ENCODE peak calls at places on chromosome 19, in eight cellular contexts. R, D, V, C, E, F, T and W are unnamed samples.

GRCh38 chr19:19582471-19582870 is 36.0 kb downstream of the PBX4 start:
- DNase-seq in C (no peak), V (no peak), T (no peak), F (no peak), D (no peak), R (no peak), E (no peak), W (no peak)

GRCh38 chr19:10086032-10086903 is at the start of gene SHFL:
- DNase-seq in C (peak; percentile 54), R (peak; percentile 94), E (no peak), F (peak; percentile 92), T (peak; percentile 44), D (peak; percentile 71), V (peak; percentile 89), W (peak; percentile 70)

GRCh38 chr19:39212377-39212742 is 8.3 kb upstream of the SYCN start:
- DNase-seq in T (no peak), R (peak; percentile 51), D (peak; percentile 18), V (peak; percentile 60), C (peak; percentile 21), E (no peak), F (no peak), W (no peak)

GRCh38 chr19:43555185-43555770 is 20.0 kb downstream of the XRCC1 start:
- DNase-seq in E (peak; percentile 17), T (peak; percentile 87), R (peak; percentile 75), F (peak; percentile 69), V (peak; percentile 64), C (peak; percentile 79), D (peak; percentile 80), W (peak; percentile 72)

GRCh38 chr19:18612051-18612771 is 459 bp upstream of the TMEM59L start:
- DNase-seq in R (no peak), C (no peak), V (no peak), F (no peak), D (no peak), E (no peak), T (no peak), W (no peak)

GRCh38 chr19:50873056-50873455 is at the start of gene KLK2:
- DNase-seq in V (no peak), T (no peak), C (no peak), D (no peak), E (no peak), F (no peak), R (no peak), W (no peak)

GRCh38 chr19:53868091-53868891 is 608 bp downstream of the MYADM start:
- DNase-seq in T (peak; percentile 91), D (peak; percentile 81), C (peak; percentile 69), V (peak; percentile 83), R (peak; percentile 50), E (no peak), F (peak; percentile 90), W (peak; percentile 65)

GRCh38 chr19:15640294-15640903 is at the start of gene CYP4F3:
- DNase-seq in V (peak; percentile 80), E (no peak), C (no peak), T (peak; percentile 72), R (peak; percentile 86), D (peak; percentile 6), F (peak; percentile 88), W (no peak)

GRCh38 chr19:38850976-38851621 is 1.3 kb upstream of the HNRNPL start:
- DNase-seq in V (peak; percentile 61), F (peak; percentile 88), C (no peak), D (no peak), R (no peak), T (no peak), E (no peak), W (peak; percentile 34)

GRCh38 chr19:47663435-47663910 is 49.7 kb upstream of the EHD2 start:
- DNase-seq in V (no peak), R (no peak), D (peak; percentile 89), F (no peak), E (peak; percentile 94), T (no peak), C (peak; percentile 90), W (peak; percentile 97)

DNA sequence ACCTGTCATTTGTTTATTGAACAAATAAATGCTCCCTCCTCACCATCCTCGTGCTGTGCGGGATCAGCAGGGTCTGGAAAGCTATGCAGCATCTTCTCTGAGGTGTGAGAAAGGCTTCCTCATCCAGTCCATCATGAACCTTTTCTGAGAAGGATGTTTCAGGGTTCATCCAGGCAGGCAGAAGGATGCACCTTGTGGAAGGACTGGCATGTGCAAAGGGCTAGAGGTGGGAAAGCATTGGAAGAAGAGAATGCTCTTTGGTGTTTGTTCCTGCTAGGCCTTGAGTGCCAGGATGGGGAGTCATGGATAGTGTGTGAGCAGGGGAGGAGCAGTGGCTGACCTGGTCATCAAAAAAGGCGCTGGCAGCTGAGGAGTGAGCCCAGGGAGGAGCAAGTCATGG is 6.6 kb downstream of the PALM start:
- DNase-seq in D (no peak), T (no peak), E (no peak), C (no peak), V (no peak), F (no peak), R (no peak), W (no peak)
- TF ChIP-seq CTCF in D (no peak), T (no peak), E (no peak), C (no peak), V (no peak), F (no peak), R (no peak), W (no peak)

GRCh38 chr19:45515807-45516401 is 8.6 kb downstream of the VASP start:
- DNase-seq in F (peak; percentile 56), V (peak; percentile 56), E (no peak), C (no peak), R (peak; percentile 15), T (no peak), D (no peak), W (no peak)
- H3K4me3 ChIP-seq in F (no peak overlapping the region), V (peak overlapping the region; percentile 27), E (no peak overlapping the region), C (no peak overlapping the region), R (no peak overlapping the region), T (no peak overlapping the region), D (no peak overlapping the region), W (no peak overlapping the region)

DNA sequence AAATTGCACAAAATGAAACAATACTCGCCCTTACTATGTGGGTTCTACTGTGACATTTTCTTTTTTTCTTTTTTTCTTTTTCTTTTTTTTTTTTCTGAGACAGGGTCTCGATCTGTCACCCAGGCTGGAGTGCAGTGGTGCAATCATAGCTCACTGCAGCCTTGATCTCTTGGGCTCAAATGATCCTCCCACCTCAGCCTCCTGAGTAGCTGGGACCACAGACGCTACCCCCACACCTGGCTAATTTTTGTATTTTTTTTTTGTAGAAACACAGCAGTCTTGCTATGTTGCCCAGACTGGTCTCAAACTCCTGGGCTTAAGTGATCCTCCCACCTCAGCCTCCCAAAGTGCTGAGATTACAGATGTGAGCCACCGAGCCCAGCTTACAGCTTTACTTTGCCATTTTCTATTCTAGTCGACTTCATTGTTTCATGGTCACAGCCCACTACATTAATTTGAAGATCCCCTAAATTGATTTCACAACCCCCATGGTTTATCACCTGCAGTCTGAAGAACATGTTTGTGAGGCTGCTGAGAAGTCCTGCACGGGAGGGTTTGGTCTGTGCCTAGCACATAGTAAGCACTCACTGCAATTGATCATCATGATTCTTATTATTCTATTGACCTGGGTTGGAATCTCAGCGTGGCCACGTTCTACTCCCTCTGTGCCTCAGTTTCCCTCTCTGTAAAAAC is 3.8 kb downstream of the BCL3 start:
- DNase-seq in T (no peak), D (no peak), C (no peak), F (no peak), V (no peak), E (no peak), R (no peak), W (no peak)
- TF ChIP-seq CTCF in T (no peak), D (no peak), C (no peak), F (no peak), V (no peak), E (no peak), R (no peak), W (no peak)

GRCh38 chr19:45779231-45780145 is 2.8 kb downstream of the DMPK start:
- DNase-seq in D (peak; percentile 45), F (peak; percentile 95), R (peak; percentile 94), V (peak; percentile 90), C (peak; percentile 43), T (peak; percentile 94), E (no peak), W (peak; percentile 55)
- H3K4me3 ChIP-seq in D (peak overlapping the region; percentile 12), F (peak overlapping the region; percentile 46), R (peak overlapping the region; percentile 44), V (peak overlapping the region; percentile 34), C (no peak overlapping the region), T (peak overlapping the region; percentile 35), E (peak overlapping the region; percentile 23), W (peak overlapping the region; percentile 71)

GRCh38 chr19:48713864-48714755 is 5.4 kb downstream of the MAMSTR start:
- DNase-seq in T (peak; percentile 100), F (peak; percentile 100), R (peak; percentile 98), D (peak; percentile 100), V (peak; percentile 99), C (peak; percentile 100), E (peak; percentile 93), W (peak; percentile 100)

GRCh38 chr19:48714759-48715261 is 4.7 kb downstream of the MAMSTR start:
- DNase-seq in V (no peak), E (no peak), C (no peak), D (no peak), R (no peak), F (no peak), T (no peak), W (no peak)

GRCh38 chr19:48711106-48711662 is 8.3 kb downstream of the MAMSTR start:
- DNase-seq in V (no peak), T (no peak), R (no peak), E (no peak), C (no peak), F (no peak), D (no peak), W (no peak)

GRCh38 chr19:48715276-48715675 is 4.2 kb downstream of the MAMSTR start:
- DNase-seq in F (peak; percentile 84), T (no peak), V (peak; percentile 49), R (no peak), E (no peak), D (no peak), C (no peak), W (no peak)

GRCh38 chr19:48713041-48713863 is 6.3 kb downstream of the MAMSTR start:
- DNase-seq in D (no peak), R (peak; percentile 71), V (no peak), T (peak; percentile 94), C (no peak), E (no peak), F (peak; percentile 74), W (no peak)
- TF ChIP-seq CTCF in D (peak; percentile 38), R (peak; percentile 33), V (no peak), T (no peak), C (peak; percentile 31), E (peak; percentile 50), F (no peak), W (peak; percentile 41)